ENCODE peak calls at places on chromosomes 3 and 15, in four cellular contexts. One of them, this sample, is unnamed. For H3K9me3, the result is how much of the 10 kb centered on the place peaks cover.

GRCh38 chr3:197297020-197297419 is 1.4 kb downstream of the DLG1 start:
- DNase-seq in aorta: no peak
- DNase-seq in HCT116: no peak
- DNase-seq in cardiac muscle cell: no peak
- DNase-seq in this sample: no peak

GRCh38 chr15:68843425-68844311 is 23.0 kb upstream of the ANP32A start:
- DNase-seq in aorta: no peak
- DNase-seq in HCT116: no peak
- DNase-seq in cardiac muscle cell: peak
- DNase-seq in this sample: peak

GRCh38 chr3:73453676-73454075 is 171.1 kb downstream of the PDZRN3 start:
- DNase-seq in aorta: no peak
- DNase-seq in HCT116: no peak
- DNase-seq in cardiac muscle cell: no peak
- DNase-seq in this sample: no peak

GRCh38 chr15:89808160-89808870 is 6.3 kb downstream of the ANPEP start:
- DNase-seq in aorta: no peak
- DNase-seq in HCT116: no peak
- DNase-seq in cardiac muscle cell: no peak
- DNase-seq in this sample: no peak

GRCh38 chr15:67149859-67150824 is 84.7 kb downstream of the SMAD3 start:
- DNase-seq in aorta: peak
- DNase-seq in HCT116: peak
- DNase-seq in cardiac muscle cell: no peak
- DNase-seq in this sample: peak

GRCh38 chr3:5197470-5198312 is 10.2 kb downstream of the EDEM1 start:
- DNase-seq in aorta: no peak
- DNase-seq in HCT116: no peak
- DNase-seq in cardiac muscle cell: no peak
- DNase-seq in this sample: no peak

GRCh38 chr3:104040896-104041295 is 1325.8 kb upstream of the ALCAM start:
- DNase-seq in aorta: no peak
- DNase-seq in HCT116: no peak
- DNase-seq in cardiac muscle cell: no peak
- DNase-seq in this sample: no peak

GRCh38 chr3:109336272-109336957 is 931 bp downstream of the DPPA4 start:
- DNase-seq in aorta: peak
- DNase-seq in HCT116: no peak
- DNase-seq in cardiac muscle cell: peak
- DNase-seq in this sample: peak

GRCh38 chr3:71269896-71270295 is 313.6 kb downstream of the FOXP1 start:
- DNase-seq in aorta: no peak
- DNase-seq in HCT116: no peak
- DNase-seq in cardiac muscle cell: no peak
- DNase-seq in this sample: no peak

GRCh38 chr15:82911458-82911857 is 41.1 kb downstream of the HOMER2 start:
- DNase-seq in aorta: no peak
- DNase-seq in HCT116: no peak
- DNase-seq in cardiac muscle cell: no peak
- DNase-seq in this sample: no peak

GRCh38 chr3:151015762-151016161 is 43.2 kb upstream of the CLRN1 start:
- DNase-seq in aorta: no peak
- DNase-seq in HCT116: no peak
- DNase-seq in cardiac muscle cell: no peak
- DNase-seq in this sample: no peak

GRCh38 chr15:91517491-91518200 is 335.9 kb upstream of the SLCO3A1 start:
- DNase-seq in aorta: no peak
- DNase-seq in HCT116: no peak
- DNase-seq in cardiac muscle cell: no peak
- DNase-seq in this sample: no peak

GRCh38 chr3:17076940-17077605 is 192.3 kb downstream of the PLCL2 start:
- DNase-seq in aorta: no peak
- DNase-seq in HCT116: no peak
- DNase-seq in cardiac muscle cell: no peak
- DNase-seq in this sample: no peak

GRCh38 chr3:17078885-17079465 is 194.2 kb downstream of the PLCL2 start:
- DNase-seq in aorta: no peak
- DNase-seq in HCT116: no peak
- DNase-seq in cardiac muscle cell: no peak
- DNase-seq in this sample: no peak

GRCh38 chr3:17081520-17081919 is 196.8 kb downstream of the PLCL2 start:
- DNase-seq in aorta: no peak
- DNase-seq in HCT116: no peak
- DNase-seq in cardiac muscle cell: no peak
- DNase-seq in this sample: no peak

GRCh38 chr3:17077614-17078013 is 192.9 kb downstream of the PLCL2 start:
- DNase-seq in aorta: no peak
- DNase-seq in HCT116: no peak
- DNase-seq in cardiac muscle cell: no peak
- DNase-seq in this sample: no peak

GRCh38 chr3:17079933-17080332 is 195.2 kb downstream of the PLCL2 start:
- DNase-seq in aorta: no peak
- DNase-seq in HCT116: no peak
- DNase-seq in cardiac muscle cell: no peak
- DNase-seq in this sample: no peak
- H3K9me3 ChIP-seq in aorta: under half
- H3K9me3 ChIP-seq in HCT116: under half
- H3K9me3 ChIP-seq in cardiac muscle cell: under half
- H3K9me3 ChIP-seq in this sample: under half

DNA sequence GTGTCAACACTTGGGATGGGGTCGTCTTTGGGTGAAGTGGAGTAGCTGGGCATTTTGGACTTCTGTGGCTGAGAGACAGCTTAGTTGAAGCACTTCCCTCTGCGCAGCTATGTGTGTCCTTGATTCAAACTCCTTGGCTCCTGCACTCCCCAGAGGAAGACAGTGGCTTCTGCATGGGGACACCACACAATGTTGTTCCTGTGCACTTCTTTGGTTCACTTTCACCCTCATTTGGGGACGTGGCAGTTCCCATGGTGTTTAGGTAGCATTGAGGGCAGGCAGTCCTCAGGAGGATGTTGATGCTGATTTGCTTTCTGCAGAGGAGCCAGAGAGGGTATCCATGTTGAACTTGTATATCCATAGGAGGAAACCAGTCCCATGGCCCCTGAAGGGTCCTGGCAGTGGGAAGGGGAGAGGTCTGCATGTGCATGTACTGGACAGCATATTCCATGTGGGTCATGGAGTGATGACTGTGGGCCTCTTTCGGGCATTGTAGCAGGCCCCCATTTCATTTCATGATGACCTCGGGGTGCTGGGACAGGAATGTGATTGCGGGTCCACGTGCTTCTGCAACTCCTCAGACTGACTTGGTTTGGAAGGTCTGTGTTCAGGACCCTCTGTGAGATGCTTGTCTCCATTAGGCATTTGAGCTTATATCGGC is 135.4 kb downstream of the SNRPN start:
- DNase-seq in aorta: no peak
- DNase-seq in HCT116: no peak
- DNase-seq in cardiac muscle cell: no peak
- DNase-seq in this sample: no peak
- H3K9me3 ChIP-seq in aorta: under half
- H3K9me3 ChIP-seq in HCT116: half or more
- H3K9me3 ChIP-seq in cardiac muscle cell: under half
- H3K9me3 ChIP-seq in this sample: under half

GRCh38 chr3:7385635-7386034 is 524.7 kb downstream of the GRM7 start:
- DNase-seq in aorta: no peak
- DNase-seq in HCT116: no peak
- DNase-seq in cardiac muscle cell: no peak
- DNase-seq in this sample: no peak
- H3K9me3 ChIP-seq in aorta: under half
- H3K9me3 ChIP-seq in HCT116: under half
- H3K9me3 ChIP-seq in cardiac muscle cell: under half
- H3K9me3 ChIP-seq in this sample: under half

DNA sequence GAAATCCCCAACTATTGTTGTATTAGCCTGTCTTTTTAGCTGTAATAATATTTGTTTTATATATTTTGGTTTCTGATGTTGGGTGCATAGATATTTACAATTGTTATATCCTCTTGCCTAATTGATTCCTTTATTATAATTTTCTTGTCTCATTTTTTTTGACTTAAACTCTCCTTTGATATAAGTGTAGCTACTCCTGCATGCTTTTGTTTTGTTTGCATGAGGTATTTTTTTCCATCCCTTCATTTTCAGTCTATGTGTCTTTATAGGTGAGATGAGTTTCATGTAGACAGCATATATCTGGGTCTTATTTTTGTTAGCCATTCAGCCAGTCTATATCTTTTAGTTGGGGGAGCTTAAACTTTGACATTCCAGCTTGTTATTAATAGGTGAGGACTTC is 37.4 kb downstream of the FAIM start:
- DNase-seq in aorta: no peak
- DNase-seq in HCT116: no peak
- DNase-seq in cardiac muscle cell: no peak
- DNase-seq in this sample: no peak
- H3K9me3 ChIP-seq in aorta: under half
- H3K9me3 ChIP-seq in HCT116: under half
- H3K9me3 ChIP-seq in cardiac muscle cell: under half
- H3K9me3 ChIP-seq in this sample: under half

DNA sequence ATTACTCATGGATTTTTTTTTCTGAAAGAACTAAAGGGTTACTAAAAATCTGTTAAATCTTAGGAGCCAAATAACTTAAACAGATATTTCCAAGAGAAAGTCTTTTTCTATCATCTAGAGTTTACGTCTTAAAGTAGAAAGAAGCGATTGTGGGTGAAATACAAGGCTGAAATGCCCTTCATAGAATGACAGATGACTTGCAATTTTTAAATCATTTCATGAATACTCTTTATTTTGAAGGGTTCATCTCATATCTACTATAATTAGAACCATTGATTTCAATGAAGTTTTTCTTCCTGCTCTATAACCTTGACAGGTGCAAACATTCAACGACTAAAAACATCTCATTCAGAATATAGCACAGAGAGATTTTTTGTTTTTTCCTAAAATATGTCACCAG is 217.0 kb downstream of the GABRB3 start:
- DNase-seq in aorta: no peak
- DNase-seq in HCT116: no peak
- DNase-seq in cardiac muscle cell: no peak
- DNase-seq in this sample: no peak
- H3K9me3 ChIP-seq in aorta: under half
- H3K9me3 ChIP-seq in HCT116: under half
- H3K9me3 ChIP-seq in cardiac muscle cell: under half
- H3K9me3 ChIP-seq in this sample: under half

GRCh38 chr3:72418149-72418686 is 430.0 kb downstream of the SHQ1 start:
- DNase-seq in aorta: no peak
- DNase-seq in HCT116: no peak
- DNase-seq in cardiac muscle cell: no peak
- DNase-seq in this sample: no peak
- H3K9me3 ChIP-seq in aorta: under half
- H3K9me3 ChIP-seq in HCT116: under half
- H3K9me3 ChIP-seq in cardiac muscle cell: under half
- H3K9me3 ChIP-seq in this sample: under half

DNA sequence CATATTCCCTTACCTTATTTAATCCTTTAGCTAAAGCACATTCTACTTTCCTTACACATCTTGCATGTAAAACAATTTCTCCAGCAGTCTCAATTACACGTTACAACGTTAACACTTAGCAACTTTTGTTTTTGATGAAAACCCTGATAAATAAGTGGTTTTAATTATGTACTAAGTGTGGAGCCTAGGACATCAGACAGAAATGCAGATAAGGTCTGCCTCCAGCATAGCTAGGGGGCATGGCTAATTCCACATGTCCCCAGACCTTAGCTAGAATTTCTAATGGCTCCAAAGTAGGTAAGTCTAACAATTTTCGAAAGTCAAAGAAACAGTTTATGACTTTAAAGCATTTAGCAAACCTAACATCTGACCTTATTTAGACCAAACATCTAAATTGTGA is 77.4 kb upstream of the TERB2 start:
- DNase-seq in aorta: no peak
- DNase-seq in HCT116: no peak
- DNase-seq in cardiac muscle cell: no peak
- DNase-seq in this sample: no peak
- H3K9me3 ChIP-seq in aorta: under half
- H3K9me3 ChIP-seq in HCT116: under half
- H3K9me3 ChIP-seq in cardiac muscle cell: under half
- H3K9me3 ChIP-seq in this sample: under half

DNA sequence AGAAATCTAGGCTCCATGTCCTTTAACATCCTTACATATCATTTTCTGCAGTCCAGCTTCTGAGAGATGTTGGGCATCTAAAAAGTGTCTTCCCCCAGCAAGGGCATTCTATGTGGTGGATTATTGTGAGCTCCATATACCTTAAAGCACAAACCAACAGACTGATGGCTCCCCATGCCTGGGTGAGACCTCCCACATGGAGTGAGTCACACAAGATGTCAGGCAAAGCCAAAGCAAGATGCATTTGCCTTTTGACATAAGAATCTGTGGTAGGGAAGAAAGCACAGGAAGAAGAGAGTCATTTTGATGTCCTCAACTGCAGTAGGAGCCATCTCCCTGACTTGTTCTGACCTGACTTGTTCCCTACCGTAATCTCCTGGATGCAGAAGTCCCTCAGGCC is 238.7 kb upstream of the EIF1B start:
- DNase-seq in aorta: no peak
- DNase-seq in HCT116: no peak
- DNase-seq in cardiac muscle cell: no peak
- DNase-seq in this sample: no peak
- H3K9me3 ChIP-seq in aorta: under half
- H3K9me3 ChIP-seq in HCT116: under half
- H3K9me3 ChIP-seq in cardiac muscle cell: under half
- H3K9me3 ChIP-seq in this sample: under half

GRCh38 chr15:48828906-48829305 is 18.0 kb upstream of the CEP152 start:
- DNase-seq in aorta: no peak
- DNase-seq in HCT116: no peak
- DNase-seq in cardiac muscle cell: no peak
- DNase-seq in this sample: no peak

GRCh38 chr15:48823237-48823636 is 12.4 kb upstream of the CEP152 start:
- DNase-seq in aorta: no peak
- DNase-seq in HCT116: no peak
- DNase-seq in cardiac muscle cell: no peak
- DNase-seq in this sample: no peak

GRCh38 chr15:48823706-48824105 is 12.8 kb upstream of the CEP152 start:
- DNase-seq in aorta: no peak
- DNase-seq in HCT116: no peak
- DNase-seq in cardiac muscle cell: no peak
- DNase-seq in this sample: no peak

GRCh38 chr15:48825075-48825474 is 14.2 kb upstream of the CEP152 start:
- DNase-seq in aorta: no peak
- DNase-seq in HCT116: no peak
- DNase-seq in cardiac muscle cell: no peak
- DNase-seq in this sample: no peak
- H3K9me3 ChIP-seq in aorta: under half
- H3K9me3 ChIP-seq in HCT116: under half
- H3K9me3 ChIP-seq in cardiac muscle cell: under half
- H3K9me3 ChIP-seq in this sample: under half

This sample was measured in testis.